ENCODE peak calls at places on chromosomes 7 and 10, in eight cellular contexts. U is SK-N-MC, A is heart left ventricle, C is cardiac muscle cell, Q is cardiac fibroblast, Y is foreskin fibroblast, T is stomach, D is epithelial cell of proximal tubule. P is an unnamed sample.

GRCh38 chr7:22935269-22935668 is 78.7 kb downstream of the HYCC1 start:
- DNase-seq in U (no peak), D (no peak), T (no peak), A (no peak), C (peak), Q (no peak), Y (no peak), P (no peak)

GRCh38 chr7:115183431-115184057 is 261.6 kb downstream of the MDFIC start:
- DNase-seq in U (peak), T (no peak), C (peak), Q (no peak), A (no peak), D (no peak), Y (no peak), P (no peak)

GRCh38 chr10:72337039-72337629 is 17.6 kb downstream of the DNAJB12 start:
- DNase-seq in Q (peak), D (no peak), T (peak), C (peak), Y (peak), U (no peak), A (peak), P (peak)

GRCh38 chr7:13104128-13104527 is 416.7 kb downstream of the ARL4A start:
- DNase-seq in C (no peak), Y (no peak), A (no peak), D (no peak), T (no peak), U (no peak), Q (no peak), P (no peak)

GRCh38 chr10:121077331-121077730 is 226.2 kb downstream of the WDR11 start:
- DNase-seq in T (no peak), C (peak), A (no peak), Y (no peak), U (peak), D (no peak), Q (no peak), P (no peak)

GRCh38 chr10:133168617-133169031 is 8.6 kb downstream of the KNDC1 start:
- DNase-seq in A (no peak), D (no peak), Q (no peak), C (no peak), T (no peak), U (no peak), Y (no peak), P (no peak)

GRCh38 chr7:40876604-40877003 is 741.8 kb downstream of the SUGCT start:
- DNase-seq in D (no peak), A (no peak), U (no peak), C (no peak), Y (no peak), T (no peak), Q (no peak), P (no peak)

GRCh38 chr10:35216303-35216905 is 89.8 kb downstream of the CREM start:
- DNase-seq in T (peak), C (peak), Q (peak), Y (no peak), D (no peak), A (peak), U (no peak), P (no peak)

GRCh38 chr10:72525277-72525676 is 100.6 kb downstream of the MICU1 start:
- DNase-seq in T (no peak), C (peak), U (no peak), A (no peak), Y (peak), Q (peak), D (peak), P (no peak)

GRCh38 chr7:131836733-131837132 is 280.3 kb upstream of the PODXL start:
- DNase-seq in U (no peak), A (no peak), Q (no peak), D (no peak), T (no peak), Y (no peak), C (no peak), P (no peak)

GRCh38 chr7:73988197-73988596 is 39.8 kb upstream of the ELN start:
- DNase-seq in C (peak), Q (peak), D (no peak), U (no peak), A (no peak), Y (no peak), T (no peak), P (no peak)

GRCh38 chr7:44891372-44891771 is 6.0 kb upstream of the PURB start:
- DNase-seq in Q (no peak), U (no peak), Y (no peak), A (no peak), T (no peak), C (no peak), D (no peak), P (no peak)

GRCh38 chr10:8061274-8062211 is 7.1 kb downstream of the GATA3 start:
- DNase-seq in Y (no peak), C (no peak), A (no peak), U (no peak), D (no peak), T (no peak), Q (no peak), P (no peak)

GRCh38 chr10:108957681-108958080 is 965.6 kb downstream of the XPNPEP1 start:
- DNase-seq in Q (no peak), D (no peak), A (no peak), U (no peak), T (no peak), Y (no peak), C (peak), P (no peak)

GRCh38 chr10:113267616-113268015 is 285.2 kb upstream of the HABP2 start:
- DNase-seq in T (no peak), U (no peak), D (no peak), A (no peak), Q (no peak), Y (no peak), C (no peak), P (no peak)

GRCh38 chr10:3708830-3709229 is 76.2 kb downstream of the KLF6 start:
- DNase-seq in A (no peak), T (no peak), D (no peak), U (no peak), C (peak), Q (peak), Y (no peak), P (no peak)
- H3K4me3 ChIP-seq in A (no peak), T (no peak), D (no peak), U (no peak), C (no peak), Q (no peak), Y (no peak), P (no peak)

GRCh38 chr7:99137418-99138180 is 6.3 kb downstream of the SMURF1 start:
- DNase-seq in A (no peak), T (no peak), D (peak), U (no peak), Y (peak), C (peak), Q (peak), P (no peak)
- H3K4me3 ChIP-seq in A (no peak), T (no peak), D (peak), U (peak), Y (peak), C (no peak), Q (no peak), P (no peak)

DNA sequence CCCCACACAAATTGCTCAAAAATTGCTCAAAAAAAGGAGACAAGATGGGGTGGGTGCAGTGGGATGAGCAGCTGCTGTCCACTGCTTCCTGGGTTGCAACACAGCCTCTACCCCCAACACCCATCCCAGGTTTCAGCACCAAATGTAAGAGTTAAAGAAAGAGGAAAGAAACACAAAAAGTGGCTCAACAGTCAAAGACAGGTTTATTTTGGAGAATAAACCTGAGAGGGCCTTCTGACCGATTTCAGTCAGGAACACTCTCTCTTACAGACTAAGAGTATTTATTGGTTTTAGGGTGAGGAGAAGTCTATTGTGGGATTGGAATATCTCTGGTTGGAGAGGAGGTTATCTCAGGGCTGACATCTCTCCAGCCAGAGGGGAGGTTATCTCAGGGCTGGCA is 28.4 kb downstream of the OR13A1 start:
- DNase-seq in A (no peak), U (no peak), D (no peak), T (no peak), Y (no peak), Q (no peak), C (no peak), P (no peak)
- H3K4me3 ChIP-seq in A (no peak), U (no peak), D (no peak), T (no peak), Y (no peak), Q (no peak), C (no peak), P (no peak)

GRCh38 chr7:134605978-134606923 is 40.4 kb upstream of the BPGM start:
- DNase-seq in Q (peak), Y (peak), T (peak), C (peak), A (peak), D (no peak), U (peak), P (peak)

GRCh38 chr7:134599371-134599770 is 47.3 kb upstream of the BPGM start:
- DNase-seq in C (peak), T (no peak), U (no peak), A (no peak), Q (peak), Y (no peak), D (no peak), P (no peak)

GRCh38 chr7:134601459-134601858 is 45.2 kb upstream of the BPGM start:
- DNase-seq in U (no peak), Y (no peak), Q (no peak), D (no peak), T (no peak), C (no peak), A (no peak), P (no peak)

DNA sequence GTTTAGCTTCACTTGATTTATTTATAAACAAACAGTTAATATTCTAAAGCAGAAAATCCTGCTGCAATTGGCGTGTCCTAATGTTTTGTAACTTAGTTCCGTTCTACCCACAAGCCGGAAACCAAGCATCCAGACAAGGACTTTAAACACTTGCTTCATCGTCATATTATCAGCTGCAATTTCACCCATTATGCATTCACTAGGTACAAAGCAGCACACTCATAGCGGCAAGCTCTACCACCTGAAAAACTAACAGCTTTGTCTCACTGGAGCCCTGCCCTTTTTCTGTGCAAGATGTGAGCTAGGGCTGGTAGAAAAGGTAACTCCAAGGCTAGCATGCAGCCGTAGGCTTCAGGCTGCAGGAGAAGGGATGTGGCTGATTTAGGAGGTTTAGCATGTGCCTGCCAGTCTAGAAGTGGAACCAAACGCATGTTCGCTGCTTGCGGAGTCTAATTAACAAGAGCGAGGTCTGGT is 43.7 kb upstream of the BPGM start:
- DNase-seq in D (no peak), C (peak), A (no peak), Q (peak), T (no peak), U (peak), Y (no peak), P (no peak)
- H3K4me3 ChIP-seq in D (peak), C (no peak), A (no peak), Q (no peak), T (no peak), U (peak), Y (peak), P (no peak)

GRCh38 chr7:143287935-143288826 is at the start of gene CASP2:
- DNase-seq in C (peak), D (no peak), Q (peak), A (peak), Y (peak), T (peak), U (peak), P (peak)

GRCh38 chr7:143287321-143287934 is 723 bp upstream of the CASP2 start:
- DNase-seq in A (no peak), T (no peak), C (no peak), Q (no peak), Y (no peak), U (no peak), D (no peak), P (no peak)

GRCh38 chr7:143290293-143290692 is 2.1 kb downstream of the CASP2 start:
- DNase-seq in D (no peak), Q (no peak), T (no peak), C (no peak), U (no peak), A (no peak), Y (no peak), P (no peak)

GRCh38 chr7:143289421-143289820 is 1.3 kb downstream of the CASP2 start:
- DNase-seq in T (no peak), Q (peak), U (no peak), C (no peak), Y (no peak), D (no peak), A (no peak), P (no peak)

DNA sequence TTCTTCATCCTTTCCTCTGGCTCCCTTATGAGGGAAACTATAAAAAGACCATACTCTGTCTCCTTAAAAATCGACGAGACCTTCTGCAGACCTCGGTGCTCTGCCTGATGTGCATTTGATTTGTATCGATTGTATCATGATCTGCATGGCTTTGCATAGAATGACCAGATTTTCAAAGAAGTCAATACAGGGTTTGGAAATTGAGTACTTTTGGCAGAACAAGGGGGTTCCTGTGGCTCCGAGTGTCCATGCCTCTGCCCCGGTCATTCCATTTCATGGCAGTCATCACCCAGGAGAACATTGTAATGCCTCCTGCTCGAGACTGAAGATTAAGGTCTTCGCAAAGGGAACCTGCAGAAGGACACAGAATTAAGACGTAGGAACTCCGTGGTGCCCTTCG is 685 bp downstream of the CASP2 start:
- DNase-seq in U (no peak), T (no peak), C (no peak), Q (peak), D (no peak), A (no peak), Y (no peak), P (no peak)
- H3K4me3 ChIP-seq in U (peak), T (peak), C (peak), Q (peak), D (peak), A (peak), Y (peak), P (peak)

P was measured in prostate gland.